ENCODE peak calls at places on chromosomes 7 and 10, in nine cellular contexts. One of them, this sample, is unnamed. For H3K9me3, the result is how much of the 10 kb centered on the place peaks cover.

GRCh38 chr10:87598700-87599099 is 61.0 kb upstream of the PAPSS2 start:
- DNase-seq in aorta: no peak
- DNase-seq in hepatocyte: no peak
- DNase-seq in fibroblast of lung: no peak
- DNase-seq in lower lobe of right lung: no peak
- DNase-seq in mammary epithelial cell: no peak
- DNase-seq in CD8-positive, alpha-beta memory T cell: no peak
- DNase-seq in colonic mucosa: no peak
- DNase-seq in CD4-positive, alpha-beta T cell: no peak
- DNase-seq in this sample: no peak

GRCh38 chr10:83952273-83952672 is 187.0 kb upstream of the GHITM start:
- DNase-seq in mammary epithelial cell: no peak
- DNase-seq in CD4-positive, alpha-beta T cell: no peak
- DNase-seq in lower lobe of right lung: no peak
- DNase-seq in colonic mucosa: peak
- DNase-seq in CD8-positive, alpha-beta memory T cell: no peak
- DNase-seq in hepatocyte: peak
- DNase-seq in fibroblast of lung: no peak
- DNase-seq in aorta: no peak
- DNase-seq in this sample: no peak

GRCh38 chr7:69295971-69296370 is 302.3 kb upstream of the AUTS2 start:
- DNase-seq in fibroblast of lung: no peak
- DNase-seq in CD4-positive, alpha-beta T cell: no peak
- DNase-seq in CD8-positive, alpha-beta memory T cell: no peak
- DNase-seq in hepatocyte: no peak
- DNase-seq in mammary epithelial cell: no peak
- DNase-seq in aorta: no peak
- DNase-seq in lower lobe of right lung: no peak
- DNase-seq in colonic mucosa: no peak
- DNase-seq in this sample: no peak

GRCh38 chr7:23004247-23004520 is 9.7 kb downstream of the HYCC1 start:
- DNase-seq in hepatocyte: no peak
- DNase-seq in colonic mucosa: no peak
- DNase-seq in fibroblast of lung: no peak
- DNase-seq in CD4-positive, alpha-beta T cell: no peak
- DNase-seq in lower lobe of right lung: no peak
- DNase-seq in aorta: no peak
- DNase-seq in mammary epithelial cell: no peak
- DNase-seq in CD8-positive, alpha-beta memory T cell: no peak
- DNase-seq in this sample: no peak

GRCh38 chr10:35912615-35913170 is 270.6 kb upstream of the FZD8 start:
- DNase-seq in fibroblast of lung: peak
- DNase-seq in CD8-positive, alpha-beta memory T cell: no peak
- DNase-seq in aorta: no peak
- DNase-seq in hepatocyte: peak
- DNase-seq in CD4-positive, alpha-beta T cell: no peak
- DNase-seq in lower lobe of right lung: no peak
- DNase-seq in mammary epithelial cell: peak
- DNase-seq in colonic mucosa: no peak
- DNase-seq in this sample: no peak

GRCh38 chr7:112192236-112193154 is 13.7 kb downstream of the DOCK4 start:
- DNase-seq in CD8-positive, alpha-beta memory T cell: no peak
- DNase-seq in aorta: no peak
- DNase-seq in lower lobe of right lung: no peak
- DNase-seq in fibroblast of lung: peak
- DNase-seq in mammary epithelial cell: peak
- DNase-seq in colonic mucosa: no peak
- DNase-seq in hepatocyte: no peak
- DNase-seq in CD4-positive, alpha-beta T cell: no peak
- DNase-seq in this sample: no peak

GRCh38 chr10:62765726-62766125 is 38.8 kb upstream of the ADO start:
- DNase-seq in fibroblast of lung: no peak
- DNase-seq in colonic mucosa: no peak
- DNase-seq in lower lobe of right lung: no peak
- DNase-seq in hepatocyte: no peak
- DNase-seq in mammary epithelial cell: no peak
- DNase-seq in CD4-positive, alpha-beta T cell: no peak
- DNase-seq in aorta: no peak
- DNase-seq in CD8-positive, alpha-beta memory T cell: no peak
- DNase-seq in this sample: no peak

GRCh38 chr7:130274983-130275649 is 8.5 kb downstream of the CPA2 start:
- DNase-seq in CD4-positive, alpha-beta T cell: no peak
- DNase-seq in lower lobe of right lung: no peak
- DNase-seq in CD8-positive, alpha-beta memory T cell: no peak
- DNase-seq in hepatocyte: no peak
- DNase-seq in mammary epithelial cell: no peak
- DNase-seq in fibroblast of lung: no peak
- DNase-seq in aorta: no peak
- DNase-seq in colonic mucosa: no peak
- DNase-seq in this sample: no peak

GRCh38 chr7:117012284-117013174 is 59.2 kb downstream of the ST7 start:
- DNase-seq in mammary epithelial cell: peak
- DNase-seq in CD4-positive, alpha-beta T cell: no peak
- DNase-seq in hepatocyte: peak
- DNase-seq in CD8-positive, alpha-beta memory T cell: no peak
- DNase-seq in lower lobe of right lung: no peak
- DNase-seq in colonic mucosa: no peak
- DNase-seq in aorta: no peak
- DNase-seq in fibroblast of lung: peak
- DNase-seq in this sample: no peak

GRCh38 chr7:2735744-2736143 is 47.7 kb downstream of the AMZ1 start:
- DNase-seq in hepatocyte: no peak
- DNase-seq in CD8-positive, alpha-beta memory T cell: no peak
- DNase-seq in colonic mucosa: no peak
- DNase-seq in fibroblast of lung: no peak
- DNase-seq in CD4-positive, alpha-beta T cell: no peak
- DNase-seq in aorta: no peak
- DNase-seq in mammary epithelial cell: no peak
- DNase-seq in lower lobe of right lung: no peak
- DNase-seq in this sample: no peak

GRCh38 chr10:95327367-95327766 is 36.6 kb upstream of the PDLIM1 start:
- DNase-seq in colonic mucosa: no peak
- DNase-seq in aorta: no peak
- DNase-seq in mammary epithelial cell: peak
- DNase-seq in fibroblast of lung: peak
- DNase-seq in CD4-positive, alpha-beta T cell: no peak
- DNase-seq in CD8-positive, alpha-beta memory T cell: no peak
- DNase-seq in lower lobe of right lung: peak
- DNase-seq in hepatocyte: peak
- DNase-seq in this sample: no peak

GRCh38 chr10:105644559-105644958 is 1003.5 kb downstream of the SORCS3 start:
- DNase-seq in fibroblast of lung: no peak
- DNase-seq in CD4-positive, alpha-beta T cell: no peak
- DNase-seq in CD8-positive, alpha-beta memory T cell: no peak
- DNase-seq in colonic mucosa: no peak
- DNase-seq in aorta: no peak
- DNase-seq in lower lobe of right lung: no peak
- DNase-seq in hepatocyte: no peak
- DNase-seq in mammary epithelial cell: no peak
- DNase-seq in this sample: no peak

GRCh38 chr10:106609867-106610266 is 554.6 kb downstream of the SORCS1 start:
- DNase-seq in fibroblast of lung: no peak
- DNase-seq in colonic mucosa: no peak
- DNase-seq in CD4-positive, alpha-beta T cell: no peak
- DNase-seq in hepatocyte: no peak
- DNase-seq in mammary epithelial cell: peak
- DNase-seq in lower lobe of right lung: no peak
- DNase-seq in CD8-positive, alpha-beta memory T cell: no peak
- DNase-seq in aorta: no peak
- DNase-seq in this sample: no peak

DNA sequence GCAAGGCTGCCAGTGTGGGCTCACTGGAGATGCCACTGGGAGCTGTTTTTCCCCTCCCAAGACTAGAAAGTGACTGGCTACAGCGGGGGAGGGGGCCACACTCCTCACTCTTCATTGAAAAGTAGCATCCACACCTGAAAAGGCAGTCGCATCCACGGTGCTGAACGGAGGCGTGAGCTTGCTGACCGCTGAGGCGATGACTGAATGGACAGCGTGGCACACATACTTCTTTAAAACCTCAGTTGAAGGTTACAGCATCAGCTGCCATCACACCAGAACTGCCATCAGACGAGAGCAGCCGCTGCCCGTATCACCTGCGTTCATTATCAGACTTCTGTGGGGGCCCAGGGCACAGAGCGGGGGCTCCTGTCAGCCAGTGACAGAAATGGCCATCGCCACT is 327.2 kb downstream of the DNAJB6 start:
- DNase-seq in mammary epithelial cell: no peak
- DNase-seq in colonic mucosa: no peak
- DNase-seq in lower lobe of right lung: no peak
- DNase-seq in CD4-positive, alpha-beta T cell: no peak
- DNase-seq in CD8-positive, alpha-beta memory T cell: no peak
- DNase-seq in aorta: no peak
- DNase-seq in hepatocyte: no peak
- DNase-seq in fibroblast of lung: no peak
- DNase-seq in this sample: no peak
- H3K9me3 ChIP-seq in mammary epithelial cell: under half
- H3K9me3 ChIP-seq in colonic mucosa: under half
- H3K9me3 ChIP-seq in lower lobe of right lung: under half
- H3K9me3 ChIP-seq in CD4-positive, alpha-beta T cell: under half
- H3K9me3 ChIP-seq in CD8-positive, alpha-beta memory T cell: under half
- H3K9me3 ChIP-seq in aorta: under half
- H3K9me3 ChIP-seq in hepatocyte: under half
- H3K9me3 ChIP-seq in fibroblast of lung: under half
- H3K9me3 ChIP-seq in this sample: under half

DNA sequence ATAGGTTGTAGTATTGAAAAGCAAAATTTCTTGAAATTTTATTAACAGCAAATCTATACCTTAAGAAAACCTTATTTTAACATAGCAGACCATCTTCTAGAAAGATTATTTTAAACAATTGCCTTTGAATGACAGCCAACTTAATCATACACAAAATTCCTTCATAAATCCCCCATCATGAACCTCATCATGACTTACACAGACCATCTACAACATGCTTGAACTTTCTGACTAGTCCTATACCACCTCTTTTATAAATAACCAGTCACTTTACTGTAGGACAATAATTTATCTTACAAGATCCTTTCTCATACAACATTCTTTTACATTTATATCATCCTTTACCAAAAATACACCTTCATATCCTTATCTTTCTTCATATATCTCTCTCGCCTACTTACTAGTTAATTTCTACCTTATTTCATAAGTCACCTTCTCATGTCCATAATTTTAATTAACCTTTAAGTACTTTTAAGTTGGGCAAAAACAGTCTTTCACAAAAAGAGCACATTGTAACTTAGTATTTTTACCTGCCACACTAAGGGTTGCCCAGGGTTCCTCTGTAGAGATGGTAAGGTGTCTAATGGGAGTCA is 16.6 kb upstream of the PTN start:
- DNase-seq in aorta: no peak
- DNase-seq in colonic mucosa: no peak
- DNase-seq in CD8-positive, alpha-beta memory T cell: no peak
- DNase-seq in mammary epithelial cell: no peak
- DNase-seq in fibroblast of lung: peak
- DNase-seq in lower lobe of right lung: no peak
- DNase-seq in CD4-positive, alpha-beta T cell: no peak
- DNase-seq in hepatocyte: no peak
- DNase-seq in this sample: no peak
- H3K9me3 ChIP-seq in aorta: under half
- H3K9me3 ChIP-seq in colonic mucosa: under half
- H3K9me3 ChIP-seq in CD8-positive, alpha-beta memory T cell: under half
- H3K9me3 ChIP-seq in mammary epithelial cell: under half
- H3K9me3 ChIP-seq in fibroblast of lung: under half
- H3K9me3 ChIP-seq in lower lobe of right lung: under half
- H3K9me3 ChIP-seq in CD4-positive, alpha-beta T cell: under half
- H3K9me3 ChIP-seq in hepatocyte: under half
- H3K9me3 ChIP-seq in this sample: under half

DNA sequence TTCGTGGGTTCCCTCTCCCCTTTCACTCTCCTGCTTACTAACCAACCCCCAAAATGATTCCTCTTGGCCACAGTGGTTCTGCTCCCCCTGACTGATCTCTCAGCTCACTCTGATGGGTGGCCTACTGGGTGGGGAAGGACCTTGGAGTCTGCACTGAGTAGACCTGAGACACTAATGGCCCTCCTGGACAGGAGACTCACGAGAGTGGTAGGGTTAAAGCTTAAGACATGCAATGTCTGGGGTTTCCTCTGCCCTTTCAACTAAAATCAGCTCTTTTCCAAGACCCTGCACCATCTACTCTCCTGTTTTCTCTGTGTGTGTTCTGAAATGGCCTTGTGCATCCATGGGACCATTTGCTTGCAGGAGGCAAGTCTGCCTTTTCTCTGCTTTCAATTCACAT is 631.4 kb downstream of the ACTR3B start:
- DNase-seq in aorta: no peak
- DNase-seq in CD8-positive, alpha-beta memory T cell: no peak
- DNase-seq in CD4-positive, alpha-beta T cell: no peak
- DNase-seq in mammary epithelial cell: no peak
- DNase-seq in fibroblast of lung: no peak
- DNase-seq in lower lobe of right lung: no peak
- DNase-seq in colonic mucosa: no peak
- DNase-seq in hepatocyte: no peak
- DNase-seq in this sample: no peak
- H3K9me3 ChIP-seq in aorta: under half
- H3K9me3 ChIP-seq in CD8-positive, alpha-beta memory T cell: under half
- H3K9me3 ChIP-seq in CD4-positive, alpha-beta T cell: under half
- H3K9me3 ChIP-seq in mammary epithelial cell: under half
- H3K9me3 ChIP-seq in fibroblast of lung: under half
- H3K9me3 ChIP-seq in lower lobe of right lung: under half
- H3K9me3 ChIP-seq in colonic mucosa: under half
- H3K9me3 ChIP-seq in hepatocyte: under half
- H3K9me3 ChIP-seq in this sample: under half

DNA sequence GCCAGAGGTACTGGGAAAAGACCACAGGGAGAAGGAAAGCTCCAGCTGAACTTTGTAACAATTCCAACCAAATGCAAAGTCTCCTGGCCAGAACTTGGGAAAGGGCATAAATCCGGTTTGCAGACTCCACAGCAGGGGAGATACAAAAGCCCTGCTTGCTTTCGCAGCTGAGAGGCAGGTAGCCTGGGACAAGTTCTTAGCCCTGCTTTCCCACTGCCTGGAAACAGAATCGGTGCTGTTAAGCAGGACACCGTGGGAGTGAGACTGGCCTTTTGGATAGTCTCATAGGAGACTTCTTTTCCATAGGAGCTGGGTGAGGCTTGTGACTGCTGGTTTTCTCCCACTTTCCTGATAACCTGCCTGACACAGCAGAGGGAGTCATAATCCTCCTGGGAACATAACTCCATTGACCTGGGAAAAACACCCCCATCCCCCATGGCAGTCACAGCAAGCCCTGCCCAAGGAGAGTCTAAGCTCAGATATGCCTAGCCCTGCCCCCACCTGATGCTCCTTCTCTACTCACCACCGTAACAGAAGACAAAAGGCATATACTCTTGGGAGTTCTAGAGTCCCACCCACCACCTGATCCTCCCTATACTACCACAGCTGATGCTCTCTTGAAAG is 926.1 kb downstream of the KCNMA1 start:
- DNase-seq in CD4-positive, alpha-beta T cell: no peak
- DNase-seq in colonic mucosa: no peak
- DNase-seq in aorta: no peak
- DNase-seq in lower lobe of right lung: no peak
- DNase-seq in hepatocyte: no peak
- DNase-seq in CD8-positive, alpha-beta memory T cell: no peak
- DNase-seq in fibroblast of lung: no peak
- DNase-seq in mammary epithelial cell: no peak
- DNase-seq in this sample: no peak
- H3K9me3 ChIP-seq in CD4-positive, alpha-beta T cell: under half
- H3K9me3 ChIP-seq in colonic mucosa: under half
- H3K9me3 ChIP-seq in aorta: under half
- H3K9me3 ChIP-seq in lower lobe of right lung: under half
- H3K9me3 ChIP-seq in hepatocyte: under half
- H3K9me3 ChIP-seq in CD8-positive, alpha-beta memory T cell: under half
- H3K9me3 ChIP-seq in fibroblast of lung: under half
- H3K9me3 ChIP-seq in mammary epithelial cell: under half
- H3K9me3 ChIP-seq in this sample: under half

This sample was measured in T-helper 17 cell.